ENCODE peak calls at places on chromosomes 11 and 22, in nine cellular contexts. F, E, C, G, N, U, Y, H and J are unnamed samples.

GRCh38 chr22:49617866-49618688 is 209.6 kb downstream of the BRD1 start:
- DNase-seq in C (no peak), E (no peak), H (no peak), N (no peak), G (no peak), Y (no peak), F (no peak), U (no peak), J (peak; percentile 54)

GRCh38 chr22:45758603-45759002 is 87.0 kb downstream of the ATXN10 start:
- DNase-seq in G (no peak), E (no peak), F (no peak), H (no peak), C (no peak), N (no peak), Y (no peak), U (no peak), J (no peak)

GRCh38 chr11:1373536-1374214 is 16.1 kb upstream of the BRSK2 start:
- DNase-seq in F (no peak), C (peak; percentile 22), H (no peak), E (no peak), Y (no peak), G (no peak), N (no peak), U (no peak), J (no peak)

GRCh38 chr11:15114501-15115475 is at the start of gene INSC:
- DNase-seq in F (peak; percentile 74), U (no peak), G (no peak), H (no peak), E (peak; percentile 40), N (no peak), Y (no peak), C (peak; percentile 17), J (no peak)

GRCh38 chr11:11279956-11280689 is 72.9 kb downstream of the CSNK2A3 start:
- DNase-seq in U (no peak), N (no peak), F (peak; percentile 26), H (no peak), Y (no peak), E (peak; percentile 42), C (no peak), G (no peak), J (peak; percentile 44)

GRCh38 chr11:96314326-96315050 is 28.5 kb downstream of the MAML2 start:
- DNase-seq in Y (no peak), F (no peak), E (peak; percentile 29), G (no peak), U (no peak), C (peak; percentile 83), N (no peak), H (peak; percentile 66), J (no peak)

GRCh38 chr11:10387209-10388083 is 67.6 kb upstream of the AMPD3 start:
- DNase-seq in U (no peak), Y (peak; percentile 77), F (no peak), G (no peak), N (peak; percentile 83), E (peak; percentile 97), H (peak; percentile 99), C (peak; percentile 99), J (no peak)

GRCh38 chr11:122198291-122198983 is 82.4 kb upstream of the BLID start:
- DNase-seq in F (no peak), E (peak; percentile 48), C (no peak), U (no peak), N (no peak), G (no peak), H (peak; percentile 64), Y (no peak), J (no peak)

GRCh38 chr11:479311-479710 is 27.7 kb downstream of the RNH1 start:
- DNase-seq in N (no peak), G (no peak), H (no peak), E (no peak), C (no peak), Y (no peak), F (no peak), U (no peak), J (no peak)

GRCh38 chr11:107716884-107717532 is 5.2 kb upstream of the SLN start:
- DNase-seq in C (peak; percentile 9), N (no peak), F (no peak), Y (no peak), G (no peak), H (no peak), E (no peak), U (no peak), J (no peak)

GRCh38 chr11:45876401-45876800 is 9.1 kb upstream of the MAPK8IP1 start:
- DNase-seq in U (no peak), G (no peak), Y (no peak), N (no peak), C (no peak), H (no peak), E (no peak), F (peak; percentile 68), J (no peak)

GRCh38 chr11:7964873-7965272 is 374 bp downstream of the NLRP10 start:
- DNase-seq in U (no peak), C (peak; percentile 75), H (peak; percentile 75), N (no peak), G (no peak), E (peak; percentile 79), Y (no peak), F (no peak), J (no peak)

GRCh38 chr11:6599884-6600390 is 3.5 kb downstream of the RRP8 start:
- DNase-seq in G (no peak), Y (no peak), C (no peak), E (no peak), F (no peak), U (no peak), N (peak; percentile 53), H (no peak), J (no peak)

GRCh38 chr11:120270386-120270785 is 30.4 kb downstream of the POU2F3 start:
- DNase-seq in E (no peak), F (no peak), C (no peak), Y (no peak), H (no peak), N (no peak), U (no peak), G (no peak), J (no peak)
- TF ChIP-seq CTCF in E (no peak), F (no peak), C (no peak), Y (no peak), H (no peak), N (no peak), U (no peak), G (no peak), J (no peak)

DNA sequence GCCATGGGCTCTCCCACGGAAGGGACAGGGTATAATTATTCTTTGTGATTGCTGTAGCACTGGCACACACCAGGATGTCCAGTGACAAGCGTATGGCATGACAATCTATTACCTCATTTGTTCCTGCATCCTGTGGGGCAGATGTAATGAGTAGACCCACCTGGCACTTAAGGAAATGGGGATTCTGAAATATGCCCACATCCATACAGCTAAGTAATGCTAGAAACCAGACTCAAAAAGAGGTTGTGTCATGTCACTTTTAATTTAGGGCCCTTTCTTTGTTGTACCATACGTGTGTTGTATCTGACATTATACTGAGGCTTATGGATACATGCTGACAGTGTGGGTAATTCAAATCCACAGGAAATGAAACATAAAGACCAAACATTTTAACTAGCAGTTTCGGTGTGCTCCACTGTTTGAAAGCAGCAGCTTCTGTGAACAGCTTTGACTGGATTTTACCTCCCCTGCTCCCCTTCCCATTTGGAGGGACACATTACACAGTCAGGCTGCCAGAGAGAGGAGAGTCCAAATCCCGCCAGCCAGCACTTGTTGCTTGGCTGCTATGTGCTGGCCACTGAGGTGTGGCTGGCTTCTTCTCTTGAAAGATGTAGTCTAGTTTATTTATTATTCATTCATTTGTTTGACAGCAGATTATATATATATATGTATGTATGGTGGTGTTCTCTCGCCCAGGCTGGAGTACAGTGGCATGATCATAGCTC is 21.3 kb downstream of the GRAMD1B start:
- DNase-seq in U (no peak), C (no peak), N (no peak), E (no peak), F (no peak), H (no peak), Y (no peak), G (no peak), J (no peak)
- TF ChIP-seq CTCF in U (no peak), C (no peak), N (no peak), E (no peak), F (no peak), H (no peak), Y (no peak), G (no peak), J (no peak)

GRCh38 chr11:124953753-124954624 is at the start of gene CCDC15:
- DNase-seq in E (peak; percentile 96), G (peak; percentile 88), U (peak; percentile 85), F (peak; percentile 100), Y (peak; percentile 98), C (peak; percentile 96), N (peak; percentile 97), H (peak; percentile 96), J (peak; percentile 99)
- TF ChIP-seq CTCF in E (no peak), G (no peak), U (no peak), F (no peak), Y (no peak), C (peak; percentile 2), N (no peak), H (no peak), J (no peak)

GRCh38 chr11:120549346-120549745 is 37.8 kb downstream of the GRIK4 start:
- DNase-seq in F (no peak), N (no peak), G (no peak), C (no peak), H (no peak), U (no peak), Y (no peak), E (no peak), J (no peak)

GRCh38 chr11:120548682-120549209 is 37.2 kb downstream of the GRIK4 start:
- DNase-seq in N (no peak), H (no peak), C (no peak), U (no peak), G (no peak), E (no peak), Y (no peak), F (no peak), J (no peak)

GRCh38 chr11:120546312-120547205 is 35.0 kb downstream of the GRIK4 start:
- DNase-seq in C (peak; percentile 97), U (no peak), F (peak; percentile 61), N (peak; percentile 77), G (no peak), Y (peak; percentile 65), E (peak; percentile 97), H (peak; percentile 88), J (no peak)

GRCh38 chr11:120547301-120547700 is 35.8 kb downstream of the GRIK4 start:
- DNase-seq in E (peak; percentile 56), C (peak; percentile 54), Y (no peak), U (no peak), G (no peak), F (no peak), N (no peak), H (no peak), J (no peak)

DNA sequence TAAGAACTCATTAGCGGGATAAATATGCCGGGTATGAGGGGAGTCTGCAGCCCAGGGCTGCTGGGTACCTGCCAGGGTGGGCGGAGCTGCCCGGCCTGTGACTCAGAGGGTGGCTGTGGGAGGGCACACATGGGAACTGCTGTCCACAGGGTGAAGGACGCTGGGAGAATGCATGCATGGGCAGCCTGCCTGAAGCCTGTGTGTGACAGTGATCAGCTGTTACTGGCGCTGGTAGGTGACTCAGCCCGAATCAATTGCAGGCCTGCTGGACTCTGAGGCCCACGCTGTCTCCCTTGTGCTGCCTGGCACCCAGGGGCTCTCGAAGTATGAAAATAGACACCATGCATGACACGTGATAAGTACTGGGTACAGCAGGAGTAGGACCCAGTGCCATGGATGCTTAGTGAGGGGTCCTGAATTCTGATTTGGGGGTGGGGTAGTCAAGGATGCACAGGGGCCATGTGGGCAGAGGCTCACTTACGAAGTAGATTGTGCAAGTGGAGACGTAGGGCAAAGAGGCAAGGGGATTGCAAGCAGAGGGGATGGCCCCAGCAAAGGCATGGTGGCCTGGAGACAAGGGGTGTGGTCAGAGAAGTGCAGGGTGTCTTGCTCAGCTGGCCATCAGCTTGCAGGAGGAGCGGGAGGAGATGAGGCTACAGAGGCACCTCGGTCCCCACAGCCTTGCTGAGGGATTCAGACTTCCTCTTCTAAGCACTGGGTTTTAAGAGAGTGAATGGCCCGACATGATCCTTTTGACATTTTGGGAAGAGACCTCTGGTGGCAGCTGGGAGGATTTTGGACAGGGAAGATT is 36.5 kb downstream of the GRIK4 start:
- DNase-seq in N (peak; percentile 91), H (peak; percentile 90), F (peak; percentile 59), G (no peak), Y (peak; percentile 88), U (no peak), E (peak; percentile 98), C (peak; percentile 98), J (peak; percentile 85)
- TF ChIP-seq CTCF in N (peak; percentile 49), H (peak; percentile 21), F (peak; percentile 44), G (no peak), Y (no peak), U (no peak), E (peak; percentile 33), C (peak; percentile 34), J (no peak)